ENCODE peak calls at places on chromosomes 4 and X, in four cellular contexts. T, I, M and G are unnamed samples.

GRCh38 chr4:53558981-53559620 is 32.2 kb downstream of the LNX1 start:
- DNase-seq in T (no peak), I (no peak), M (no peak), G (no peak)

GRCh38 chr4:73676881-73677323 is 56.7 kb upstream of the RASSF6 start:
- DNase-seq in T (no peak), I (peak; percentile 19), M (no peak), G (no peak)

GRCh38 chr4:180153587-180153986 is 2089.6 kb upstream of the TENM3 start:
- DNase-seq in T (no peak), I (no peak), M (no peak), G (no peak)

GRCh38 chrX:12497832-12498591 is 293.2 kb upstream of the PRPS2 start:
- DNase-seq in T (peak; percentile 12), I (no peak), M (no peak), G (peak; percentile 25)

GRCh38 chrX:20274121-20274520 is 7.4 kb upstream of the RPS6KA3 start:
- DNase-seq in T (no peak), I (no peak), M (no peak), G (no peak)

GRCh38 chr4:113080050-113080449 is 30.6 kb downstream of the ANK2 start:
- DNase-seq in T (no peak), I (no peak), M (peak; percentile 37), G (no peak)

GRCh38 chr4:168174308-168174707 is 82.0 kb downstream of the ANXA10 start:
- DNase-seq in T (no peak), I (no peak), M (no peak), G (no peak)

GRCh38 chr4:181582595-181582994 is 660.6 kb upstream of the TENM3 start:
- DNase-seq in T (peak; percentile 32), I (no peak), M (no peak), G (peak; percentile 18)

GRCh38 chrX:17024896-17025295 is 78.4 kb downstream of the REPS2 start:
- DNase-seq in T (no peak), I (no peak), M (peak; percentile 7), G (peak; percentile 36)

GRCh38 chrX:148441387-148441786 is 59.0 kb upstream of the AFF2 start:
- DNase-seq in T (no peak), I (no peak), M (no peak), G (no peak)

GRCh38 chr4:146959692-146960091 is 14.0 kb upstream of the TTC29 start:
- DNase-seq in T (no peak), I (no peak), M (no peak), G (no peak)
- TF ChIP-seq RAD21 in T (no peak), I (no peak), M (no peak), G (no peak)

DNA sequence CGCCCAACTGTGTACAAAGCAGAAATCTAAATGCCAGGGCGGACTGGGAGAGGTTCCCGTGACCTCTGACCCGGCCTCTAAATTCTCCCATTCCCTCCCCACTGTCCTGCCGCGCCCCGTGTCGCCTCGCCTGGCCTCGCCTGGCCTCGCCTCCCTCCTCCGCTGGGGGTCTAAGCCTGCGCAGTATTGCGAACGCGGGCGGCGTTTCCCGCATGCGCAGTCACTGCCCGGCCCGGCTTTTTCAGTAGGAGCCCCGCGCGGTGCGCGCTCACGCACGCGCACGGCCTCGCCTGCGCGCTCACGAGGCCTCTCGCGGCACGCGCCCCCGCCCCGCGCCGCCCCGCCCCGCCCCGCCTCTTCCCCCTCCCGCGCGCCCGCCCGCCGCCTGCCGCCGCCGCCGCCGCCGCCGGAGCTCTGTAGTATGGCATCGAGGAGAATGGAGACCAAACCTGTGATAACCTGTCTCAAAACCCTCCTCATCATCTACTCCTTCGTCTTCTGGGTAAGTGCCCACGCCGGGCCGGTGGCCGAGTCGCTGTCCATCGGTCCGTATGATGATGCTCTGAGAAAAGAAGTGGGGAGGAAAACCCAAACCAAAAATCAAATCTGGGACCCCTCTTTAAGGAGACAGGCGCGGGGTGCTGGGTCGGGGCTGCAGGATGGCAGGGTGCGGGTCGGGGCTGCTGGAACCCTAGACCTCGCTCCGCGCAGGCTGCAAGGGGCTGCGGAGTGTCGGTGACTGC is at the start of gene TSPAN7:
- DNase-seq in T (peak; percentile 87), I (no peak), M (peak; percentile 46), G (peak; percentile 89)
- TF ChIP-seq TAF1 in T (no peak), I (no peak), M (no peak), G (no peak)

DNA sequence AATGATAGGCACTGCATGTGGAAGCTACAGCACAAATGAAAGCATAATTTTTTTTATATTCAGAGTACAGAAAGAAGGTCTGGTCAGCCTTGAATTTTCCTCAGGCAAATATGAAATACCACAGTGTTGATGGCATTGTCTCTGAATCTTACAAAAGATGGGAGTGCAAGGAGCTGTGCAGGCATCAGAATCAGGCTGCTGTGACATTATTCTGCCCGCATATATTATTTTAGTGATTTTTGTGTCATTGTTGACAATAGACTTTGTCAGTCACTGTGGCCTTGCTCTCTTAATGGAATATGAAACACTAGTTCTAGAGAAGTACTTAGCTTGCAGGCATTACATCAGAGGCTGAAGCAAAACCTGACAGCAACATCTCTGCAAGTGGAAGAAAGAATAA is 42.5 kb downstream of the SYTL5 start:
- DNase-seq in T (no peak), I (no peak), M (no peak), G (no peak)
- TF ChIP-seq REST in T (no peak), I (no peak), M (no peak), G (no peak)

GRCh38 chr4:41361831-41362646 is 105.3 kb downstream of the UCHL1 start:
- DNase-seq in T (no peak), I (no peak), M (no peak), G (peak; percentile 39)
- TF ChIP-seq RAD21 in T (no peak), I (no peak), M (no peak), G (no peak)

GRCh38 chr4:8103991-8104390 is 54.6 kb downstream of the ABLIM2 start:
- DNase-seq in T (no peak), I (no peak), M (no peak), G (no peak)

GRCh38 chr4:8106451-8107025 is 52.1 kb downstream of the ABLIM2 start:
- DNase-seq in T (no peak), I (no peak), M (no peak), G (no peak)

GRCh38 chr4:8107146-8107657 is 51.4 kb downstream of the ABLIM2 start:
- DNase-seq in T (no peak), I (no peak), M (no peak), G (no peak)

GRCh38 chr4:8104491-8105302 is 53.9 kb downstream of the ABLIM2 start:
- DNase-seq in T (no peak), I (no peak), M (no peak), G (no peak)

GRCh38 chr4:8105303-8106100 is 53.1 kb downstream of the ABLIM2 start:
- DNase-seq in T (no peak), I (no peak), M (no peak), G (no peak)
- TF ChIP-seq TAF1 in T (no peak), I (no peak), M (no peak), G (no peak)